ENCODE peak calls at places on chromosomes 2 and 18, in ten cellular contexts. W is psoas muscle; M is sigmoid colon; Z is left ventricle myocardium inferior; C is hepatocyte; X is WERI-Rb-1; E is foreskin keratinocyte; G is tibial nerve; F is CD8-positive, alpha-beta memory T cell; P is neuronal stem cell. Q is an unnamed sample.

GRCh38 chr2:99793022-99793421 is 303.2 kb upstream of the REV1 start:
- DNase-seq in W (no peak), M (no peak), Z (no peak), C (no peak), X (no peak), E (no peak), G (no peak), F (no peak), P (no peak), Q (no peak)

GRCh38 chr2:106523980-106524665 is 37.0 kb downstream of the CD8B2 start:
- DNase-seq in W (no peak), M (no peak), Z (no peak), C (no peak), X (no peak), E (no peak), G (no peak), F (no peak), P (no peak), Q (no peak)

GRCh38 chr18:76460482-76460881 is 34.6 kb downstream of the ZNF516 start:
- DNase-seq in W (no peak), M (no peak), Z (no peak), C (no peak), X (no peak), E (no peak), G (no peak), F (no peak), P (no peak), Q (no peak)

GRCh38 chr18:72738136-72738535 is 129.7 kb downstream of the NETO1 start:
- DNase-seq in W (no peak), M (no peak), Z (no peak), C (no peak), X (no peak), E (no peak), G (no peak), F (no peak), P (no peak), Q (no peak)

GRCh38 chr2:61538920-61539559 is 884 bp upstream of the XPO1 start:
- DNase-seq in W (no peak), M (peak; percentile 68), Z (no peak), C (peak; percentile 59), X (peak; percentile 50), E (peak; percentile 29), G (no peak), F (peak; percentile 46), P (peak; percentile 6), Q (no peak)

GRCh38 chr2:178223806-178224205 is 29.5 kb downstream of the OSBPL6 start:
- DNase-seq in W (no peak), M (no peak), Z (no peak), C (no peak), X (no peak), E (no peak), G (no peak), F (no peak), P (no peak), Q (no peak)

GRCh38 chr2:236799391-236800048 is 229.9 kb downstream of the ACKR3 start:
- DNase-seq in W (no peak), M (no peak), Z (no peak), C (no peak), X (no peak), E (no peak), G (no peak), F (no peak), P (no peak), Q (no peak)

GRCh38 chr2:68203587-68203986 is 45.9 kb downstream of the PNO1 start:
- DNase-seq in W (no peak), M (no peak), Z (no peak), C (no peak), X (no peak), E (no peak), G (no peak), F (no peak), P (no peak), Q (no peak)

GRCh38 chr18:77099501-77100370 is 32.8 kb downstream of the MBP start:
- DNase-seq in W (peak; percentile 58), M (no peak), Z (no peak), C (no peak), X (no peak), E (no peak), G (no peak), F (peak; percentile 54), P (no peak), Q (no peak)

GRCh38 chr2:181037922-181038321 is 57.5 kb downstream of the UBE2E3 start:
- DNase-seq in W (no peak), M (no peak), Z (no peak), C (no peak), X (no peak), E (no peak), G (no peak), F (no peak), P (no peak), Q (no peak)

GRCh38 chr2:191105082-191105481 is 45.7 kb downstream of the STAT4 start:
- DNase-seq in W (no peak), M (no peak), Z (no peak), C (no peak), X (no peak), E (peak; percentile 38), G (no peak), F (no peak), P (no peak), Q (no peak)

GRCh38 chr2:204060896-204061640 is 124.5 kb downstream of the ICOS start:
- DNase-seq in W (no peak), M (no peak), Z (no peak), C (no peak), X (peak; percentile 21), E (no peak), G (no peak), F (no peak), P (no peak), Q (no peak)

GRCh38 chr2:2142350-2142749 is 188.7 kb downstream of the MYT1L start:
- DNase-seq in W (no peak), M (no peak), Z (no peak), C (no peak), X (no peak), E (no peak), G (no peak), F (no peak), P (no peak), Q (no peak)

GRCh38 chr2:150479075-150479915 is 8.2 kb downstream of the RND3 start:
- DNase-seq in W (no peak), M (no peak), Z (no peak), C (no peak), X (no peak), E (peak; percentile 84), G (no peak), F (no peak), P (no peak), Q (no peak)
- H3K27ac ChIP-seq in W (no peak overlapping the region), M (peak overlapping the region; percentile 71), Z (peak overlapping the region; percentile 97), C (peak overlapping the region; percentile 94), X (no peak overlapping the region), E (peak overlapping the region; percentile 95), G (peak overlapping the region; percentile 80), F (no peak overlapping the region), P (no peak overlapping the region), Q (no peak overlapping the region)

GRCh38 chr2:239339241-239339640 is 61.6 kb downstream of the HDAC4 start:
- DNase-seq in W (no peak), M (no peak), Z (no peak), C (no peak), X (no peak), E (no peak), G (no peak), F (no peak), P (no peak), Q (no peak)
- H3K27ac ChIP-seq in W (no peak overlapping the region), M (peak overlapping the region; percentile 96), Z (no peak overlapping the region), C (no peak overlapping the region), X (no peak overlapping the region), E (no peak overlapping the region), G (no peak overlapping the region), F (no peak overlapping the region), P (no peak overlapping the region), Q (no peak overlapping the region)

GRCh38 chr2:74762789-74763188 is 71.1 kb upstream of the HK2 start:
- DNase-seq in W (no peak), M (no peak), Z (no peak), C (no peak), X (peak; percentile 73), E (no peak), G (no peak), F (no peak), P (no peak), Q (no peak)

GRCh38 chr2:74764429-74765272 is 69.3 kb upstream of the HK2 start:
- DNase-seq in W (no peak), M (no peak), Z (no peak), C (no peak), X (no peak), E (no peak), G (no peak), F (no peak), P (no peak), Q (no peak)

GRCh38 chr2:74760875-74761630 is 72.9 kb upstream of the HK2 start:
- DNase-seq in W (no peak), M (no peak), Z (no peak), C (no peak), X (no peak), E (no peak), G (no peak), F (no peak), P (no peak), Q (no peak)

GRCh38 chr2:74766780-74767179 is 67.1 kb upstream of the HK2 start:
- DNase-seq in W (no peak), M (no peak), Z (no peak), C (no peak), X (no peak), E (no peak), G (no peak), F (no peak), P (no peak), Q (no peak)

DNA sequence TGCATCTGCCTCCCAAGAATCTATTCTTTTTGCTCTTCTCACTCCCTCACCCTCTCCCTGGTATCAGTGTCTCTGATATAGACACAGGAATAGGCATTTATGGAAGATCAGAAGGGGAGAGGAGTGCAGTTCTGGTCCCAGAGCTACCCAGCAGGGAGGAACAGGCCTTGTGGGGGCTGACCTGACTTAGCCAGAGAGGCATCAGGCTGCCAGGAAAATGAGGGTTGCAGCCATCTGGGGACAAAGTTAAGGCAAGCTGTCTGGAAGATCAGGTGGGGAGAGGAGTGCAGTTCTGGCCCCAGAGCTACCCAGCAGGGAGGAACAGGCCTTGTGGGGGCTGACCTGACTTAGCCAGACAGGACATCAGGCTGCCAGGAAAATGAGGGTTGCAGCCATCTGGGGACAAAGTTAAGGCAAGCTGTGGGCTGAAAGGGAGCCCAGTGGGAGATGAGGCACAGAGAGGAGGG is 69.9 kb upstream of the HK2 start:
- DNase-seq in W (no peak), M (no peak), Z (no peak), C (no peak), X (peak; percentile 97), E (no peak), G (no peak), F (no peak), P (no peak), Q (no peak)
- H3K27ac ChIP-seq in W (no peak overlapping the region), M (no peak overlapping the region), Z (no peak overlapping the region), C (no peak overlapping the region), X (peak overlapping the region; percentile 80), E (no peak overlapping the region), G (no peak overlapping the region), F (no peak overlapping the region), P (no peak overlapping the region), Q (no peak overlapping the region)

DNA sequence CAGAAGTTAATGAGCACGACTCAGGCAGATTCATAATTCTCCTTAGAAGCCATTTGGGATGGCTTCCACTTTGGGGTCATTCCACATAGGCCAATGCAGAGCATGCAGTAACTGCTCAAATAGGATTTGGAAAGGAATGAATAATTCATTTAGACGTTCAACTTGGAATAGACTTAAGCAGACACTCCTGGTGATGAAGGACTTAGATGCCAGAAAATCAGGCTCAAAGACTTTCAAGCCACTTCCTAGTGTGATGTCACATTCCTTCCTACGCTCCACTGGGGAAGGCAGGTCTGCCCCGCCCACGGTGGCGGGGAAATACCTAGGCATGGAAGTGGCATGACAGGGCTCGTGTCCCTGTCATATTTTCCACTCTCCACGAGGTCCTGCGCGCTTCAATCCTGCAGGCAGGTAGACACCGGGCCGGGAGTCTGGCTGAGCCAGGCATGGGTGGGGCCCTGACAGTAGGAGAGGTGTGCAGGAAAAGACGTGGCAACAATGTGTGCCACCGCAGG is at the start of gene IL1RL2:
- DNase-seq in W (no peak), M (peak; percentile 64), Z (no peak), C (peak; percentile 22), X (no peak), E (no peak), G (no peak), F (no peak), P (no peak), Q (no peak)
- H3K27ac ChIP-seq in W (peak within 1 kb of the TSS; percentile 55), M (peak within 1 kb of the TSS; percentile 38), Z (peak within 1 kb of the TSS; percentile 63), C (no peak within 1 kb of the TSS), X (no peak within 1 kb of the TSS), E (peak within 1 kb of the TSS; percentile 81), G (peak within 1 kb of the TSS; percentile 54), F (no peak within 1 kb of the TSS), P (no peak within 1 kb of the TSS), Q (no peak within 1 kb of the TSS)

Q was measured in substantia nigra.